ENCODE peak calls at places on chromosomes 13 and 19, in eight cellular contexts. S is cardiac fibroblast, D is foreskin fibroblast, P is Peyer's patch, A is AG09309, E is fibroblast of pulmonary artery, N is fibroblast of lung, H is esophagus muscularis mucosa. Y is an unnamed sample.

GRCh38 chr19:10961073-10961762 is 388 bp downstream of the SMARCA4 start:
- DNase-seq in S (peak), D (peak), P (peak), A (no peak), E (peak), N (peak), H (no peak), Y (no peak)

GRCh38 chr13:31835932-31836331 is 96.6 kb downstream of the RXFP2 start:
- DNase-seq in S (peak), D (peak), P (no peak), A (peak), E (peak), N (peak), H (no peak), Y (peak)

GRCh38 chr13:22561581-22561980 is 619.2 kb upstream of the SGCG start:
- DNase-seq in S (no peak), D (no peak), P (no peak), A (no peak), E (no peak), N (no peak), H (no peak), Y (no peak)

GRCh38 chr19:38266070-38266469 is 1.7 kb downstream of the SPINT2 start:
- DNase-seq in S (no peak), D (no peak), P (no peak), A (no peak), E (no peak), N (no peak), H (no peak), Y (no peak)

GRCh38 chr19:37997911-37998344 is 90.9 kb downstream of the SIPA1L3 start:
- DNase-seq in S (peak), D (peak), P (no peak), A (peak), E (peak), N (peak), H (no peak), Y (peak)

GRCh38 chr13:98879965-98880364 is 97.9 kb downstream of the DOCK9 start:
- DNase-seq in S (no peak), D (no peak), P (no peak), A (no peak), E (no peak), N (no peak), H (no peak), Y (no peak)

GRCh38 chr19:29843180-29844051 is 31.6 kb downstream of the CCNE1 start:
- DNase-seq in S (peak), D (peak), P (peak), A (no peak), E (peak), N (no peak), H (peak), Y (no peak)

GRCh38 chr19:18208098-18208951 is 4.5 kb upstream of the RAB3A start:
- DNase-seq in S (peak), D (peak), P (peak), A (peak), E (peak), N (peak), H (no peak), Y (peak)

GRCh38 chr19:38455031-38455430 is 21.5 kb downstream of the RYR1 start:
- DNase-seq in S (peak), D (no peak), P (no peak), A (no peak), E (peak), N (peak), H (no peak), Y (peak)

GRCh38 chr13:110239280-110240120 is 67.5 kb downstream of the COL4A1 start:
- DNase-seq in S (no peak), D (no peak), P (no peak), A (no peak), E (no peak), N (no peak), H (peak), Y (no peak)

GRCh38 chr19:38729653-38730469 is 14.4 kb downstream of the CAPN12 start:
- DNase-seq in S (peak), D (no peak), P (peak), A (no peak), E (peak), N (peak), H (no peak), Y (no peak)

GRCh38 chr19:37362733-37363132 is 8.2 kb upstream of the ZNF527 start:
- DNase-seq in S (no peak), D (no peak), P (no peak), A (no peak), E (peak), N (no peak), H (no peak), Y (no peak)

GRCh38 chr19:50311723-50312635 is 17.2 kb downstream of the KCNC3 start:
- DNase-seq in S (no peak), D (no peak), P (no peak), A (no peak), E (no peak), N (no peak), H (no peak), Y (no peak)

GRCh38 chr13:104968876-104969275 is 1566.6 kb downstream of the EFNB2 start:
- DNase-seq in S (no peak), D (no peak), P (no peak), A (no peak), E (no peak), N (no peak), H (no peak), Y (no peak)

GRCh38 chr13:95067303-95067702 is 233.9 kb downstream of the ABCC4 start:
- DNase-seq in S (peak), D (no peak), P (no peak), A (no peak), E (peak), N (peak), H (peak), Y (peak)

GRCh38 chr13:114263590-114263989 is 17.8 kb upstream of the UPF3A start:
- DNase-seq in S (no peak), D (no peak), P (no peak), A (no peak), E (no peak), N (peak), H (no peak), Y (peak)

GRCh38 chr19:29505034-29505824 is 20.6 kb upstream of the VSTM2B start:
- DNase-seq in S (no peak), D (no peak), P (no peak), A (no peak), E (no peak), N (no peak), H (no peak), Y (no peak)

GRCh38 chr13:26653310-26653709 is 95.8 kb downstream of the WASF3 start:
- DNase-seq in S (no peak), D (peak), P (no peak), A (peak), E (peak), N (peak), H (no peak), Y (no peak)

GRCh38 chr13:39941236-39941635 is 285.8 kb downstream of the COG6 start:
- DNase-seq in S (no peak), D (no peak), P (no peak), A (no peak), E (no peak), N (no peak), H (no peak), Y (no peak)

GRCh38 chr13:21355304-21355703 is 103.8 kb downstream of the ZDHHC20 start:
- DNase-seq in S (no peak), D (no peak), P (no peak), A (no peak), E (no peak), N (no peak), H (no peak), Y (no peak)

GRCh38 chr19:6271721-6272410 is 7.9 kb downstream of the MLLT1 start:
- DNase-seq in S (peak), D (peak), P (peak), A (peak), E (peak), N (peak), H (peak), Y (peak)

GRCh38 chr19:48361912-48362311 is 1.8 kb downstream of the TMEM143 start:
- DNase-seq in S (no peak), D (no peak), P (no peak), A (no peak), E (no peak), N (no peak), H (no peak), Y (no peak)

GRCh38 chr19:48364564-48365363 is 597 bp downstream of the SYNGR4 start:
- DNase-seq in S (no peak), D (no peak), P (no peak), A (no peak), E (no peak), N (no peak), H (no peak), Y (no peak)

GRCh38 chr19:48362716-48363499 is 832 bp downstream of the TMEM143 start:
- DNase-seq in S (peak), D (peak), P (peak), A (peak), E (peak), N (peak), H (peak), Y (peak)

GRCh38 chr19:48363810-48364563 is at the start of the genes SYNGR4 and TMEM143:
- DNase-seq in S (peak), D (peak), P (peak), A (peak), E (peak), N (peak), H (peak), Y (peak)

GRCh38 chr19:48363500-48363809 is 285 bp downstream of the TMEM143 start:
- DNase-seq in S (no peak), D (no peak), P (no peak), A (no peak), E (no peak), N (no peak), H (no peak), Y (no peak)
- TF ChIP-seq CTCF in S (no peak), D (no peak), P (no peak), A (no peak), E (no peak), N (no peak), H (no peak), Y (no peak)

GRCh38 chr13:33119886-33120543 is 103.8 kb downstream of the KL start:
- DNase-seq in S (no peak), D (no peak), P (no peak), A (no peak), E (no peak), N (peak), H (no peak), Y (peak)
- H3K4me3 ChIP-seq in S (no peak), D (no peak), P (no peak), A (no peak), E (no peak), N (no peak), H (no peak), Y (no peak)

GRCh38 chr19:1507763-1508506 is 4.9 kb downstream of the ADAMTSL5 start:
- DNase-seq in S (peak), D (peak), P (peak), A (peak), E (peak), N (peak), H (peak), Y (peak)
- TF ChIP-seq CTCF in S (no peak), D (no peak), P (no peak), A (no peak), E (no peak), N (no peak), H (peak), Y (no peak)

GRCh38 chr13:112583592-112584277 is 4.2 kb downstream of the TUBGCP3 start:
- DNase-seq in S (no peak), D (no peak), P (peak), A (no peak), E (no peak), N (no peak), H (peak), Y (no peak)

GRCh38 chr13:112587767-112588489 is at the start of gene TUBGCP3:
- DNase-seq in S (peak), D (peak), P (peak), A (peak), E (peak), N (peak), H (no peak), Y (peak)

GRCh38 chr13:112587359-112587766 is 590 bp downstream of the TUBGCP3 start:
- DNase-seq in S (peak), D (peak), P (peak), A (peak), E (peak), N (peak), H (peak), Y (peak)

GRCh38 chr13:112588490-112589297 is 741 bp upstream of the TUBGCP3 start:
- DNase-seq in S (no peak), D (no peak), P (no peak), A (no peak), E (no peak), N (no peak), H (no peak), Y (no peak)

DNA sequence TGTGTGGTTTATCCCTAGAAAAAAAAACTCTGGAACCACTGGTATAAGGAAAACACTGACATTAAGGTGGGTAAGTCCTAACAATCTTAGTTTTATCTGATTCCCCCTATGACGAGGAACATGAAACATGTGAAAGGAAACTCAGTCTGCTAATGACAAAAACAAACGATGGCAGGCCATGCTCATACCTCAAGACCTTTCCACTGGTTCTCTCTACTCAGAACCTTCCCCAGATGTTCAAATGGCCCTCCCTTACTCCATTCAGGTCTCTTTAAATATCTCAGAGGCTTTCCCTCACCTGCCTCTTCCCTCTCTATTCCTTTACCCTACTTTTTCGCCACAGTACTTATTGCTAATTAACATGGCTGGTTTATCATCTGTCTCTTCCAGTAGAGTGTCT is 1.6 kb downstream of the TUBGCP3 start:
- DNase-seq in S (no peak), D (no peak), P (no peak), A (no peak), E (no peak), N (no peak), H (no peak), Y (no peak)
- H3K4me3 ChIP-seq in S (no peak), D (peak), P (no peak), A (no peak), E (no peak), N (no peak), H (no peak), Y (peak)

GRCh38 chr13:44407891-44408290 is 34.3 kb downstream of the SERP2 start:
- DNase-seq in S (no peak), D (no peak), P (no peak), A (no peak), E (no peak), N (no peak), H (no peak), Y (no peak)

GRCh38 chr13:44411841-44412240 is 38.2 kb downstream of the SERP2 start:
- DNase-seq in S (no peak), D (no peak), P (no peak), A (no peak), E (no peak), N (no peak), H (no peak), Y (no peak)

GRCh38 chr13:44412341-44412935 is 38.8 kb downstream of the SERP2 start:
- DNase-seq in S (no peak), D (no peak), P (no peak), A (no peak), E (peak), N (no peak), H (no peak), Y (no peak)

GRCh38 chr13:44409595-44409994 is 36.0 kb downstream of the SERP2 start:
- DNase-seq in S (no peak), D (no peak), P (no peak), A (no peak), E (no peak), N (no peak), H (no peak), Y (no peak)

GRCh38 chr13:44410328-44410859 is 36.8 kb downstream of the SERP2 start:
- DNase-seq in S (no peak), D (no peak), P (no peak), A (no peak), E (no peak), N (no peak), H (no peak), Y (no peak)
- TF ChIP-seq CTCF in S (no peak), D (peak), P (peak), A (no peak), E (no peak), N (no peak), H (no peak), Y (no peak)

DNA sequence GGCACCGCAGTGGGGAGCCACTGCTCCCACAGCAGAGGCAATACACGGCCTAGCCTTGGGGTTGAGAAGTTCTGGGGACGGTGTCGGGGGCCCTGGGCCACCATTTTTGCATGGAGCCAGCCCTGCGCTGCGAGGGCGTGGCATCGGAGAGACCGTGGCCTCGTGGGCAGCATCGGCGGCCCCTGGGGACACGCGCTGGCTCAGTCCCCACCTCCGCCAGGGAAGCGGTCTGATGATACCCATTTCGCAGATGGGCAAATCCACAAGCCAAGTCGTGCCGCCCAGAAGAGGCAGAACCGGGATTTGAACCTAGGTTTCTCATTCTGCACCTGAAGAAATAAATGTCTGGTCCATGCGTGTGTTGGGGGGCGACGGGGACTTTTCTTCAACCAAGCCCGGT is 1.2 kb upstream of the UPK1A start:
- DNase-seq in S (no peak), D (no peak), P (no peak), A (no peak), E (no peak), N (no peak), H (no peak), Y (no peak)
- H3K4me3 ChIP-seq in S (no peak), D (no peak), P (no peak), A (no peak), E (no peak), N (no peak), H (no peak), Y (no peak)

GRCh38 chr19:51651216-51651846 is 4.7 kb upstream of the SIGLEC14 start:
- DNase-seq in S (no peak), D (no peak), P (peak), A (no peak), E (no peak), N (no peak), H (no peak), Y (no peak)

GRCh38 chr19:51653162-51653561 is 6.5 kb upstream of the SIGLEC14 start:
- DNase-seq in S (no peak), D (no peak), P (no peak), A (no peak), E (no peak), N (no peak), H (no peak), Y (no peak)

GRCh38 chr19:51652266-51652665 is 5.6 kb upstream of the SIGLEC14 start:
- DNase-seq in S (no peak), D (no peak), P (no peak), A (no peak), E (no peak), N (no peak), H (no peak), Y (no peak)

DNA sequence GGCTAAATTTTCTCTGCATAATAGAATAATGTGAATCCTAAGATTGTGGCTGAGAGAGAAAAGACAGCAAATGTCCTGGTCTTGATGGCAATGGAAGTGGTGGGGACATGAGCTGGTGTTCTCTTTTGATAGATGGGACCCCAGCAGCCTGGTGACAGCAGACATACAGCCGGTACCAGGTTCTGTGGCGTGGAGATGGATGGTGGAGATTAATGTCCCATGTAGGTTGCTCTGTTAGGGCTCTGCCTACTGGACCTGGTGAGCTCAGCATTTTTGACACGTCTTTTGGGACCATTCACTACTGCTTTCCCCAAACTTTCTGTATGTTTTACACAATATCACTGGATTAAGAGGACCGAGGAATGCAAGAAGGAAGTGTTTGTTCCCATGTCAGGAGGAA is 8.2 kb upstream of the SIGLEC14 start:
- DNase-seq in S (no peak), D (no peak), P (no peak), A (no peak), E (no peak), N (no peak), H (no peak), Y (no peak)
- TF ChIP-seq CTCF in S (no peak), D (no peak), P (no peak), A (no peak), E (no peak), N (no peak), H (no peak), Y (no peak)

Y was measured in astrocyte.